ENCODE peak calls at places on chromosomes 3 and 15, in four cellular contexts. D is hepatocyte, E is cardiac muscle cell, Q is fibroblast of mammary gland. I is an unnamed sample.

GRCh38 chr3:152574461-152575079 is 260.4 kb upstream of the P2RY1 start:
- DNase-seq in Q (peak), D (peak), E (peak), I (peak)

GRCh38 chr15:29053006-29053405 is 167.2 kb downstream of the APBA2 start:
- DNase-seq in D (no peak), E (no peak), Q (no peak), I (no peak)

GRCh38 chr15:36495464-36495863 is 84.0 kb upstream of the CDIN1 start:
- DNase-seq in D (no peak), E (no peak), Q (no peak), I (no peak)

GRCh38 chr3:43162573-43163084 is 56.8 kb upstream of the POMGNT2 start:
- DNase-seq in E (no peak), D (no peak), Q (no peak), I (no peak)

GRCh38 chr15:60392601-60392985 is 5.2 kb downstream of the ANXA2 start:
- DNase-seq in Q (peak), E (no peak), D (peak), I (peak)

GRCh38 chr3:130865537-130865936 is 28.3 kb upstream of the ATP2C1 start:
- DNase-seq in Q (no peak), D (no peak), E (no peak), I (no peak)

GRCh38 chr3:13521309-13521708 is 27.6 kb upstream of the FBLN2 start:
- DNase-seq in D (no peak), Q (no peak), E (no peak), I (no peak)

GRCh38 chr15:62393196-62393595 is 228.1 kb upstream of the C2CD4B start:
- DNase-seq in D (no peak), Q (peak), E (no peak), I (no peak)

GRCh38 chr3:119485563-119485962 is 12.8 kb upstream of the TIMMDC1 start:
- DNase-seq in E (no peak), D (no peak), Q (no peak), I (no peak)

GRCh38 chr15:66777596-66778313 is 75.7 kb downstream of the SMAD6 start:
- DNase-seq in E (no peak), D (no peak), Q (no peak), I (no peak)

GRCh38 chr15:34001536-34001935 is 33.2 kb downstream of the CHRM5 start:
- DNase-seq in E (no peak), Q (peak), D (no peak), I (no peak)

GRCh38 chr3:81728766-81729544 is 32.5 kb downstream of the GBE1 start:
- DNase-seq in D (no peak), E (no peak), Q (peak), I (peak)

GRCh38 chr3:192409203-192409837 is 318.0 kb downstream of the FGF12 start:
- DNase-seq in E (peak), Q (peak), D (peak), I (peak)

GRCh38 chr3:174440350-174440716 is 418.8 kb upstream of the NAALADL2 start:
- DNase-seq in D (peak), E (peak), Q (peak), I (peak)

GRCh38 chr15:52789601-52790165 is 453 bp downstream of the ONECUT1 start:
- DNase-seq in E (peak), Q (peak), D (no peak), I (no peak)

GRCh38 chr3:20055020-20055775 is 15.0 kb downstream of the KAT2B start:
- DNase-seq in D (no peak), E (no peak), Q (no peak), I (no peak)

GRCh38 chr3:177596248-177596821 is 399.1 kb upstream of the TBL1XR1 start:
- DNase-seq in E (no peak), D (peak), Q (peak), I (no peak)

GRCh38 chr3:5170975-5171374 is 16.5 kb upstream of the EDEM1 start:
- DNase-seq in Q (no peak), D (no peak), E (no peak), I (no peak)
- H3K4me3 ChIP-seq in Q (no peak), D (no peak), E (no peak), I (no peak)

GRCh38 chr15:96358006-96358794 is 27.7 kb downstream of the NR2F2 start:
- DNase-seq in E (no peak), Q (no peak), D (no peak), I (no peak)
- H3K4me3 ChIP-seq in E (no peak), Q (no peak), D (no peak), I (peak)

GRCh38 chr3:79767953-79768282 is at the start of gene ROBO1:
- DNase-seq in D (peak), E (peak), Q (no peak), I (no peak)

GRCh38 chr3:79765854-79766253 is 1.9 kb downstream of the ROBO1 start:
- DNase-seq in D (no peak), Q (no peak), E (no peak), I (no peak)

GRCh38 chr3:79769234-79769633 is 1.4 kb upstream of the ROBO1 start:
- DNase-seq in Q (no peak), E (peak), D (no peak), I (no peak)

GRCh38 chr3:79766474-79767193 is 1.2 kb downstream of the ROBO1 start:
- DNase-seq in E (peak), Q (no peak), D (peak), I (no peak)

DNA sequence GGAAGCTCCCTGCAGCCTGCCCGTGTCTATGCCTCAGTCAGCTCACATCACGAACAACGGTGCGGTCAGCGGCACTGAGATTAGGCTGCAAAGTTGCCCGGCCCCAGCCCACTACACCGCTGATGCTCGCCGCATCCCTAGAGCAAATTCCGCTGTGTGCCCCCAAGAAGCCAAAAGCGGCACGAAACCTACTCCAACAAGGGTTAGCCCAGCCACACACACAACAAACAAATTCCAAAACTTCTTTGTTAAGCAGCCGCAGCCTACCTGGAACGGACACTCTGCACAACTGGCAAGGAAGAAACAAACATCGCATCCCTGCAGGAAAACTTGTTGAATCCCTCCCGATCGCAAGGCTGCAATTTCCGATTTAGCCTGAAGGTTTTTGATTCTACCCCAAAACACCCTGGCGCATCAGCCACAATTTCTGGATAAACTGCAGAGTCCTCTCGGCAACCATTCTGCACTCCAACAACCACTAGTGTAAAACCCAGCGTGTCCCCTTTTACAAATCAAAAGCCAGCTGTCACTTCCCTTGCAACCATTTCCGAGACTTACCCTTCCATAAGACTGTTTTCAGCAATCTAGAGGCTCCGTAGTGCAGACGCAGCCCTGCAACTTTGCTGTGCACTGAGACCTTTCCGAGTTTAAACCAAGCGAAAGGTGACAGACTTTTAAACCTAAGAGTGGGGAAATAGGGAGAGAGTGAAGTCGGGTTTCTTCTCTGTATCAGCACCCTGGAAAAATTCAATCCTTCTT is 425 bp downstream of the ROBO1 start:
- DNase-seq in D (no peak), Q (no peak), E (peak), I (no peak)
- H3K4me3 ChIP-seq in D (peak), Q (no peak), E (peak), I (no peak)

GRCh38 chr3:168250415-168250861 is 154.7 kb upstream of the GOLIM4 start:
- DNase-seq in E (peak), D (no peak), Q (no peak), I (no peak)
- H3K4me3 ChIP-seq in E (peak), D (peak), Q (no peak), I (peak)

GRCh38 chr3:190101320-190102117 is 19.2 kb downstream of the P3H2 start:
- DNase-seq in D (no peak), Q (peak), E (no peak), I (peak)
- H3K4me3 ChIP-seq in D (no peak), Q (no peak), E (no peak), I (peak)

DNA sequence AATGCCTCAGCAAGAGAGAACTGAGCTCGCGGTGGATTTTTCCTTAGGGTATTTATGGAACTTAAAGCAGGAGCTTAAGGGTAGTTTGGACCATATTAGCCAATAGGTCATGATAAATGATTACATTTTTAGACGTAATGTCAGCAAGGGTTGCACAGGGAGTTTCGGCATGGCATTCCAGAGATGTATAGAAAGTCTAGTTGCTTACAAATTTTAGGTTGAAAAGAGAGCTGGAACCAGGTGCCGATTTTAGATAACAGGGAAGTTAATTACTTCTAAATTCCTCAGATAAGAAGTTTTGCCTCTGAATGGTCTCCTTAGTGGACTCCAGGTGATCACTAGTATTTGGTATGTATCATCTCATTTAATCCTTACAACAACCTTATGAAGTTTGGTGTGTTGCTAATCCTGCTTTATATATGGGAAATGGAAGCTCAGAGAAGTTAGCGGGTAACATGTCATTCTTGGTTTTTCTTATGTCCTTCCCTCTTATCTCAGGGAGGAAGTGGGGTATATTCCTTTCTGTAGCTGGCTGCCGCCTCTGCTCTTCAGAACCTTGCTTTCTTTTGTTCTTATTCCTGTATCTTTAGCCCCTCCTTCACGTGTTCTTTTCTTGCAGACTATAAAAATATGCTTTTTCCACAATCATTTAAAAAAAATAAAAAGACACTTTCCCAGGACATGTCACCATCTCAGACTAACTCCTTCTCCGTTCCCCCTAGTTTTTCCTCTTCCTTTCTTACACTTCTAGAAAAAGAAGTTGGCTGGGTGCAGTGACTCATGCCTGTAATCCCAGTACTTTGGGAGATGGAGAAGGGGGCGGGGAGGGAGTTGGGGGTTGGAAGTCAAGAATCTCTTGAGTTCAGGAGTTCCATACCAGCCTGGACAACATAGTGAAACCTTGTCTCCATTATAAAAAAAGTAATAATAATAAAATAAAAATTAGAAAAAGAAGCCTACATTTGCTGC is 25.7 kb downstream of the IQGAP1 start:
- DNase-seq in D (peak), Q (peak), E (no peak), I (peak)
- H3K4me3 ChIP-seq in D (no peak), Q (no peak), E (no peak), I (no peak)

GRCh38 chr3:129001817-129002572 is 891 bp downstream of the EFCC1 start:
- DNase-seq in E (peak), D (no peak), Q (no peak), I (no peak)
- H3K4me3 ChIP-seq in E (peak), D (peak), Q (no peak), I (no peak)

I was measured in AG10803.